ENCODE peak calls at places on chromosomes 6 and 20, in six cellular contexts. One of them, this sample, is unnamed.

GRCh38 chr6:163950159-163950558 is 535.6 kb downstream of the QKI start:
- DNase-seq in activated CD4-positive, alpha-beta T cell treated with anti-CD3 and anti-CD28 coated beads, Interleukin-2, amount 50 U/mL, for 48 hours: no peak
- DNase-seq in mesendoderm: no peak
- DNase-seq in HEK293T: no peak
- DNase-seq in T-helper 2 cell: no peak
- DNase-seq in suprapubic skin: no peak
- DNase-seq in this sample: no peak

GRCh38 chr6:131400054-131400781 is 172.8 kb upstream of the ARG1 start:
- DNase-seq in suprapubic skin: no peak
- DNase-seq in mesendoderm: peak
- DNase-seq in T-helper 2 cell: no peak
- DNase-seq in HEK293T: peak
- DNase-seq in activated CD4-positive, alpha-beta T cell treated with anti-CD3 and anti-CD28 coated beads, Interleukin-2, amount 50 U/mL, for 48 hours: no peak
- DNase-seq in this sample: peak

GRCh38 chr20:34703061-34703572 is 1.0 kb upstream of the TP53INP2 start:
- DNase-seq in mesendoderm: no peak
- DNase-seq in activated CD4-positive, alpha-beta T cell treated with anti-CD3 and anti-CD28 coated beads, Interleukin-2, amount 50 U/mL, for 48 hours: no peak
- DNase-seq in T-helper 2 cell: no peak
- DNase-seq in suprapubic skin: no peak
- DNase-seq in HEK293T: no peak
- DNase-seq in this sample: no peak

GRCh38 chr6:168451805-168452204 is 10.8 kb downstream of the SMOC2 start:
- DNase-seq in HEK293T: no peak
- DNase-seq in mesendoderm: peak
- DNase-seq in suprapubic skin: no peak
- DNase-seq in T-helper 2 cell: no peak
- DNase-seq in activated CD4-positive, alpha-beta T cell treated with anti-CD3 and anti-CD28 coated beads, Interleukin-2, amount 50 U/mL, for 48 hours: no peak
- DNase-seq in this sample: no peak

GRCh38 chr20:38131588-38132121 is 33.4 kb downstream of the TGM2 start:
- DNase-seq in T-helper 2 cell: no peak
- DNase-seq in activated CD4-positive, alpha-beta T cell treated with anti-CD3 and anti-CD28 coated beads, Interleukin-2, amount 50 U/mL, for 48 hours: no peak
- DNase-seq in suprapubic skin: peak
- DNase-seq in HEK293T: no peak
- DNase-seq in mesendoderm: no peak
- DNase-seq in this sample: peak

GRCh38 chr6:109793793-109794192 is 102.7 kb downstream of the FIG4 start:
- DNase-seq in activated CD4-positive, alpha-beta T cell treated with anti-CD3 and anti-CD28 coated beads, Interleukin-2, amount 50 U/mL, for 48 hours: no peak
- DNase-seq in HEK293T: no peak
- DNase-seq in mesendoderm: no peak
- DNase-seq in suprapubic skin: no peak
- DNase-seq in T-helper 2 cell: no peak
- DNase-seq in this sample: peak

GRCh38 chr6:55528624-55529023 is 50.4 kb downstream of the HMGCLL1 start:
- DNase-seq in activated CD4-positive, alpha-beta T cell treated with anti-CD3 and anti-CD28 coated beads, Interleukin-2, amount 50 U/mL, for 48 hours: no peak
- DNase-seq in T-helper 2 cell: no peak
- DNase-seq in suprapubic skin: no peak
- DNase-seq in HEK293T: peak
- DNase-seq in mesendoderm: peak
- DNase-seq in this sample: no peak

GRCh38 chr6:15914553-15914952 is 214.3 kb upstream of the MYLIP start:
- DNase-seq in mesendoderm: no peak
- DNase-seq in HEK293T: no peak
- DNase-seq in T-helper 2 cell: no peak
- DNase-seq in activated CD4-positive, alpha-beta T cell treated with anti-CD3 and anti-CD28 coated beads, Interleukin-2, amount 50 U/mL, for 48 hours: no peak
- DNase-seq in suprapubic skin: no peak
- DNase-seq in this sample: no peak

GRCh38 chr6:131210469-131210868 is 75.2 kb downstream of the AKAP7 start:
- DNase-seq in suprapubic skin: no peak
- DNase-seq in HEK293T: no peak
- DNase-seq in T-helper 2 cell: no peak
- DNase-seq in activated CD4-positive, alpha-beta T cell treated with anti-CD3 and anti-CD28 coated beads, Interleukin-2, amount 50 U/mL, for 48 hours: no peak
- DNase-seq in mesendoderm: no peak
- DNase-seq in this sample: no peak

GRCh38 chr6:49541210-49541724 is 9.2 kb upstream of the C6orf141 start:
- DNase-seq in HEK293T: no peak
- DNase-seq in T-helper 2 cell: no peak
- DNase-seq in activated CD4-positive, alpha-beta T cell treated with anti-CD3 and anti-CD28 coated beads, Interleukin-2, amount 50 U/mL, for 48 hours: no peak
- DNase-seq in suprapubic skin: no peak
- DNase-seq in mesendoderm: peak
- DNase-seq in this sample: no peak

GRCh38 chr6:49651239-49651638 is 14.6 kb upstream of the RHAG start:
- DNase-seq in mesendoderm: no peak
- DNase-seq in HEK293T: no peak
- DNase-seq in T-helper 2 cell: no peak
- DNase-seq in activated CD4-positive, alpha-beta T cell treated with anti-CD3 and anti-CD28 coated beads, Interleukin-2, amount 50 U/mL, for 48 hours: no peak
- DNase-seq in suprapubic skin: no peak
- DNase-seq in this sample: no peak

GRCh38 chr20:14859627-14860026 is 522.2 kb upstream of the FLRT3 start:
- DNase-seq in suprapubic skin: no peak
- DNase-seq in T-helper 2 cell: no peak
- DNase-seq in mesendoderm: no peak
- DNase-seq in HEK293T: no peak
- DNase-seq in activated CD4-positive, alpha-beta T cell treated with anti-CD3 and anti-CD28 coated beads, Interleukin-2, amount 50 U/mL, for 48 hours: no peak
- DNase-seq in this sample: no peak

GRCh38 chr6:35787266-35788218 is 6.7 kb downstream of the CLPSL1 start:
- DNase-seq in suprapubic skin: no peak
- DNase-seq in T-helper 2 cell: no peak
- DNase-seq in mesendoderm: no peak
- DNase-seq in activated CD4-positive, alpha-beta T cell treated with anti-CD3 and anti-CD28 coated beads, Interleukin-2, amount 50 U/mL, for 48 hours: no peak
- DNase-seq in HEK293T: no peak
- DNase-seq in this sample: no peak

GRCh38 chr6:75691012-75691411 is 58.0 kb upstream of the MYO6 start:
- DNase-seq in T-helper 2 cell: no peak
- DNase-seq in HEK293T: no peak
- DNase-seq in mesendoderm: peak
- DNase-seq in suprapubic skin: no peak
- DNase-seq in activated CD4-positive, alpha-beta T cell treated with anti-CD3 and anti-CD28 coated beads, Interleukin-2, amount 50 U/mL, for 48 hours: no peak
- DNase-seq in this sample: no peak

GRCh38 chr20:48761023-48761785 is 66.6 kb downstream of the PREX1 start:
- DNase-seq in T-helper 2 cell: peak
- DNase-seq in suprapubic skin: no peak
- DNase-seq in mesendoderm: no peak
- DNase-seq in activated CD4-positive, alpha-beta T cell treated with anti-CD3 and anti-CD28 coated beads, Interleukin-2, amount 50 U/mL, for 48 hours: no peak
- DNase-seq in HEK293T: no peak
- DNase-seq in this sample: no peak

GRCh38 chr6:71126506-71126905 is 162.1 kb upstream of the OGFRL1 start:
- DNase-seq in T-helper 2 cell: no peak
- DNase-seq in suprapubic skin: no peak
- DNase-seq in mesendoderm: no peak
- DNase-seq in activated CD4-positive, alpha-beta T cell treated with anti-CD3 and anti-CD28 coated beads, Interleukin-2, amount 50 U/mL, for 48 hours: no peak
- DNase-seq in HEK293T: no peak
- DNase-seq in this sample: no peak

GRCh38 chr6:170056329-170056728 is 234.5 kb downstream of the DLL1 start:
- DNase-seq in HEK293T: no peak
- DNase-seq in suprapubic skin: no peak
- DNase-seq in activated CD4-positive, alpha-beta T cell treated with anti-CD3 and anti-CD28 coated beads, Interleukin-2, amount 50 U/mL, for 48 hours: no peak
- DNase-seq in T-helper 2 cell: no peak
- DNase-seq in mesendoderm: no peak
- DNase-seq in this sample: no peak

GRCh38 chr6:152277826-152278247 is 359.3 kb downstream of the SYNE1 start:
- DNase-seq in T-helper 2 cell: no peak
- DNase-seq in suprapubic skin: no peak
- DNase-seq in mesendoderm: no peak
- DNase-seq in activated CD4-positive, alpha-beta T cell treated with anti-CD3 and anti-CD28 coated beads, Interleukin-2, amount 50 U/mL, for 48 hours: no peak
- DNase-seq in HEK293T: no peak
- DNase-seq in this sample: no peak

GRCh38 chr20:37880726-37881591 is 22.0 kb upstream of the VSTM2L start:
- DNase-seq in activated CD4-positive, alpha-beta T cell treated with anti-CD3 and anti-CD28 coated beads, Interleukin-2, amount 50 U/mL, for 48 hours: no peak
- DNase-seq in mesendoderm: peak
- DNase-seq in HEK293T: peak
- DNase-seq in suprapubic skin: no peak
- DNase-seq in T-helper 2 cell: no peak
- DNase-seq in this sample: no peak

GRCh38 chr6:38678178-38678760 is 24.7 kb downstream of the GLO1 start:
- DNase-seq in HEK293T: no peak
- DNase-seq in suprapubic skin: no peak
- DNase-seq in T-helper 2 cell: no peak
- DNase-seq in mesendoderm: no peak
- DNase-seq in activated CD4-positive, alpha-beta T cell treated with anti-CD3 and anti-CD28 coated beads, Interleukin-2, amount 50 U/mL, for 48 hours: no peak
- DNase-seq in this sample: no peak

GRCh38 chr6:14132244-14133220 is 15.0 kb downstream of the CD83 start:
- DNase-seq in T-helper 2 cell: no peak
- DNase-seq in HEK293T: no peak
- DNase-seq in suprapubic skin: no peak
- DNase-seq in activated CD4-positive, alpha-beta T cell treated with anti-CD3 and anti-CD28 coated beads, Interleukin-2, amount 50 U/mL, for 48 hours: no peak
- DNase-seq in mesendoderm: no peak
- DNase-seq in this sample: no peak

GRCh38 chr20:44656447-44656846 is 4.9 kb upstream of the ADA start:
- DNase-seq in T-helper 2 cell: no peak
- DNase-seq in HEK293T: no peak
- DNase-seq in suprapubic skin: no peak
- DNase-seq in activated CD4-positive, alpha-beta T cell treated with anti-CD3 and anti-CD28 coated beads, Interleukin-2, amount 50 U/mL, for 48 hours: no peak
- DNase-seq in mesendoderm: no peak
- DNase-seq in this sample: no peak

GRCh38 chr6:4903751-4904370 is 100.0 kb downstream of the RPP40 start:
- DNase-seq in mesendoderm: no peak
- DNase-seq in suprapubic skin: no peak
- DNase-seq in T-helper 2 cell: no peak
- DNase-seq in activated CD4-positive, alpha-beta T cell treated with anti-CD3 and anti-CD28 coated beads, Interleukin-2, amount 50 U/mL, for 48 hours: no peak
- DNase-seq in HEK293T: no peak
- DNase-seq in this sample: no peak

GRCh38 chr6:69019832-69020231 is 384.8 kb downstream of the ADGRB3 start:
- DNase-seq in suprapubic skin: no peak
- DNase-seq in activated CD4-positive, alpha-beta T cell treated with anti-CD3 and anti-CD28 coated beads, Interleukin-2, amount 50 U/mL, for 48 hours: no peak
- DNase-seq in mesendoderm: peak
- DNase-seq in T-helper 2 cell: no peak
- DNase-seq in HEK293T: no peak
- DNase-seq in this sample: no peak

GRCh38 chr20:3471397-3472021 is 691 bp downstream of the ATRN start:
- DNase-seq in T-helper 2 cell: no peak
- DNase-seq in HEK293T: no peak
- DNase-seq in suprapubic skin: peak
- DNase-seq in activated CD4-positive, alpha-beta T cell treated with anti-CD3 and anti-CD28 coated beads, Interleukin-2, amount 50 U/mL, for 48 hours: peak
- DNase-seq in mesendoderm: no peak
- DNase-seq in this sample: no peak

GRCh38 chr20:32537657-32538525 is 47.2 kb downstream of the NOL4L start:
- DNase-seq in activated CD4-positive, alpha-beta T cell treated with anti-CD3 and anti-CD28 coated beads, Interleukin-2, amount 50 U/mL, for 48 hours: peak
- DNase-seq in T-helper 2 cell: no peak
- DNase-seq in mesendoderm: peak
- DNase-seq in HEK293T: no peak
- DNase-seq in suprapubic skin: no peak
- DNase-seq in this sample: peak

GRCh38 chr20:63155266-63156165 is 60.4 kb downstream of the YTHDF1 start:
- DNase-seq in mesendoderm: no peak
- DNase-seq in HEK293T: no peak
- DNase-seq in activated CD4-positive, alpha-beta T cell treated with anti-CD3 and anti-CD28 coated beads, Interleukin-2, amount 50 U/mL, for 48 hours: no peak
- DNase-seq in suprapubic skin: no peak
- DNase-seq in T-helper 2 cell: no peak
- DNase-seq in this sample: no peak

GRCh38 chr6:42932412-42932811 is 3.1 kb downstream of the CNPY3 start:
- DNase-seq in activated CD4-positive, alpha-beta T cell treated with anti-CD3 and anti-CD28 coated beads, Interleukin-2, amount 50 U/mL, for 48 hours: no peak
- DNase-seq in T-helper 2 cell: no peak
- DNase-seq in mesendoderm: no peak
- DNase-seq in suprapubic skin: no peak
- DNase-seq in HEK293T: no peak
- DNase-seq in this sample: no peak